ENCODE peak calls at places on chromosomes 11 and 22, in five cellular contexts. S is psoas muscle; A is NCI-H187; Q is amniotic stem cell; Z is stimulated activated CD4-positive, alpha-beta T cell treated with anti-CD3 and anti-CD28 coated beads, Interleukin-1b, Interleukin-23, amount 100 ng/mL, for 24 hours. N is an unnamed sample.

GRCh38 chr11:29328961-29329441 is 687.8 kb downstream of the KCNA4 start:
- DNase-seq in Z (no peak), Q (peak), S (no peak), A (no peak), N (peak)

GRCh38 chr11:78773077-78773476 is 198.4 kb upstream of the NARS2 start:
- DNase-seq in S (no peak), Q (no peak), A (no peak), Z (no peak), N (no peak)

GRCh38 chr11:76605338-76606074 is 65.0 kb downstream of the LRRC32 start:
- DNase-seq in S (no peak), Q (no peak), A (no peak), Z (no peak), N (no peak)

GRCh38 chr11:117535201-117535869 is 207.7 kb downstream of the CEP164 start:
- DNase-seq in A (no peak), S (peak), Z (no peak), Q (no peak), N (no peak)

GRCh38 chr11:13354335-13354734 is 76.7 kb downstream of the BMAL1 start:
- DNase-seq in Z (no peak), S (no peak), Q (no peak), A (no peak), N (no peak)

GRCh38 chr11:110463153-110463552 is 33.4 kb downstream of the FDX1 start:
- DNase-seq in Z (no peak), Q (no peak), S (peak), A (no peak), N (peak)

GRCh38 chr11:126152586-126152985 is 58.9 kb downstream of the RPUSD4 start:
- DNase-seq in A (no peak), Z (no peak), S (no peak), Q (no peak), N (no peak)

GRCh38 chr11:10655931-10656576 is 37.5 kb downstream of the IRAG1 start:
- DNase-seq in Q (no peak), A (no peak), Z (no peak), S (no peak), N (no peak)

GRCh38 chr11:64299847-64300648 is at the start of gene CATSPERZ:
- DNase-seq in Z (no peak), Q (no peak), A (no peak), S (no peak), N (no peak)

GRCh38 chr11:120610101-120610500 is 98.6 kb downstream of the GRIK4 start:
- DNase-seq in Q (no peak), S (no peak), Z (no peak), A (no peak), N (no peak)

GRCh38 chr22:37484115-37485005 is 1.8 kb downstream of the MFNG start:
- DNase-seq in Q (no peak), Z (peak), A (no peak), S (peak), N (no peak)

GRCh38 chr22:20565079-20565734 is 57.8 kb downstream of the MED15 start:
- DNase-seq in A (no peak), Q (no peak), S (peak), Z (no peak), N (no peak)

GRCh38 chr11:33658195-33658900 is 42.3 kb downstream of the C11orf91 start:
- DNase-seq in S (no peak), A (no peak), Q (no peak), Z (no peak), N (no peak)

GRCh38 chr11:112612283-112612849 is 348.9 kb upstream of the NCAM1 start:
- DNase-seq in A (no peak), S (no peak), Q (no peak), Z (no peak), N (no peak)

GRCh38 chr11:23727821-23728220 is 769.0 kb upstream of the LUZP2 start:
- DNase-seq in S (no peak), Z (no peak), Q (peak), A (no peak), N (no peak)

GRCh38 chr11:618856-619624 is 3.3 kb upstream of the IRF7 start:
- DNase-seq in S (no peak), Q (no peak), A (no peak), Z (no peak), N (no peak)

GRCh38 chr22:17705565-17706450 is 67.3 kb downstream of the BCL2L13 start:
- DNase-seq in Z (no peak), Q (no peak), A (no peak), S (no peak), N (no peak)